ENCODE peak calls at places on chromosomes 7 and 10, in five cellular contexts. O is SK-N-DZ; A is activated naive CD8-positive, alpha-beta T cell treated with anti-CD3 and anti-CD28 coated beads, Interleukin-2, amount 50 U/mL, for 24 hours; B is progenitor cell of endocrine pancreas; T is right atrium auricular region. G is an unnamed sample.

GRCh38 chr7:9029671-9030070 is 596.3 kb downstream of the NXPH1 start:
- DNase-seq in O (no peak), A (no peak), B (no peak), T (no peak), G (no peak)

GRCh38 chr10:72098301-72099053 is 10.1 kb upstream of the SPOCK2 start:
- DNase-seq in O (no peak), A (no peak), B (no peak), T (no peak), G (no peak)

GRCh38 chr10:95694665-95695064 is 938 bp upstream of the TCTN3 start:
- DNase-seq in O (no peak), A (no peak), B (no peak), T (no peak), G (no peak)

GRCh38 chr7:55550010-55550409 is 22.3 kb downstream of the VOPP1 start:
- DNase-seq in O (no peak), A (no peak), B (no peak), T (no peak), G (no peak)

GRCh38 chr10:120514959-120515358 is 57.9 kb downstream of the PLPP4 start:
- DNase-seq in O (no peak), A (no peak), B (no peak), T (no peak), G (no peak)

GRCh38 chr7:96061844-96062243 is 260.1 kb downstream of the SLC25A13 start:
- DNase-seq in O (no peak), A (no peak), B (no peak), T (no peak), G (no peak)

GRCh38 chr7:31073486-31074383 is 21.6 kb downstream of the ADCYAP1R1 start:
- DNase-seq in O (no peak), A (no peak), B (no peak), T (no peak), G (no peak)

GRCh38 chr10:29131952-29132820 is 156.7 kb upstream of the LYZL1 start:
- DNase-seq in O (no peak), A (no peak), B (no peak), T (peak), G (no peak)

GRCh38 chr7:116213361-116214155 is 3.2 kb downstream of the TES start:
- DNase-seq in O (no peak), A (no peak), B (no peak), T (no peak), G (no peak)

GRCh38 chr10:125333209-125333591 is 172.8 kb upstream of the CTBP2 start:
- DNase-seq in O (no peak), A (no peak), B (no peak), T (no peak), G (no peak)

GRCh38 chr7:70298780-70299446 is 700.6 kb downstream of the AUTS2 start:
- DNase-seq in O (peak), A (no peak), B (no peak), T (no peak), G (no peak)

GRCh38 chr10:129712000-129712399 is 245.0 kb downstream of the MGMT start:
- DNase-seq in O (no peak), A (no peak), B (no peak), T (peak), G (no peak)

GRCh38 chr10:118116555-118117311 is 70.0 kb upstream of the RAB11FIP2 start:
- DNase-seq in O (peak), A (no peak), B (no peak), T (no peak), G (no peak)

GRCh38 chr10:132714096-132714721 is 71.7 kb downstream of the NKX6-2 start:
- DNase-seq in O (no peak), A (no peak), B (no peak), T (no peak), G (peak)

GRCh38 chr10:115624448-115624847 is 531.3 kb downstream of the ATRNL1 start:
- DNase-seq in O (no peak), A (no peak), B (no peak), T (no peak), G (no peak)

GRCh38 chr7:45407730-45408406 is 166.3 kb upstream of the ADCY1 start:
- DNase-seq in O (peak), A (no peak), B (no peak), T (no peak), G (no peak)

GRCh38 chr10:120735773-120736371 is 115.3 kb upstream of the WDR11 start:
- DNase-seq in O (no peak), A (no peak), B (no peak), T (no peak), G (no peak)

GRCh38 chr10:35037104-35037503 is 53.0 kb downstream of the CUL2 start:
- DNase-seq in O (no peak), A (no peak), B (no peak), T (no peak), G (no peak)

G was measured in mesothelial cell of epicardium.